ENCODE peak calls at places on chromosomes 13 and 19, in ten cellular contexts. One of them, this sample, is unnamed.

GRCh38 chr13:62483774-62484173 is 1068.1 kb upstream of the PCDH20 start:
- DNase-seq in psoas muscle: no peak
- DNase-seq in left ventricle myocardium inferior: no peak
- DNase-seq in upper lobe of left lung: no peak
- DNase-seq in thoracic aorta: no peak
- DNase-seq in naive thymus-derived CD4-positive, alpha-beta T cell: no peak
- DNase-seq in uterus: no peak
- DNase-seq in ascending aorta: no peak
- DNase-seq in breast epithelium: no peak
- DNase-seq in SJSA1: no peak
- DNase-seq in this sample: peak; percentile 10

GRCh38 chr19:7872306-7873204 is 1.6 kb downstream of the PRR36 start:
- DNase-seq in psoas muscle: no peak
- DNase-seq in left ventricle myocardium inferior: no peak
- DNase-seq in upper lobe of left lung: no peak
- DNase-seq in thoracic aorta: no peak
- DNase-seq in naive thymus-derived CD4-positive, alpha-beta T cell: no peak
- DNase-seq in uterus: no peak
- DNase-seq in ascending aorta: no peak
- DNase-seq in breast epithelium: no peak
- DNase-seq in SJSA1: no peak
- DNase-seq in this sample: no peak

GRCh38 chr19:31706131-31706530 is 356.9 kb upstream of the TSHZ3 start:
- DNase-seq in psoas muscle: no peak
- DNase-seq in left ventricle myocardium inferior: no peak
- DNase-seq in upper lobe of left lung: no peak
- DNase-seq in thoracic aorta: no peak
- DNase-seq in naive thymus-derived CD4-positive, alpha-beta T cell: no peak
- DNase-seq in uterus: no peak
- DNase-seq in ascending aorta: no peak
- DNase-seq in breast epithelium: no peak
- DNase-seq in SJSA1: no peak
- DNase-seq in this sample: no peak

GRCh38 chr13:102729560-102730275 is 34.9 kb upstream of the METTL21C start:
- DNase-seq in psoas muscle: no peak
- DNase-seq in left ventricle myocardium inferior: no peak
- DNase-seq in upper lobe of left lung: no peak
- DNase-seq in thoracic aorta: no peak
- DNase-seq in naive thymus-derived CD4-positive, alpha-beta T cell: no peak
- DNase-seq in uterus: no peak
- DNase-seq in ascending aorta: no peak
- DNase-seq in breast epithelium: no peak
- DNase-seq in SJSA1: peak; percentile 12
- DNase-seq in this sample: no peak

GRCh38 chr13:96762876-96763275 is 231.4 kb downstream of the OXGR1 start:
- DNase-seq in psoas muscle: no peak
- DNase-seq in left ventricle myocardium inferior: no peak
- DNase-seq in upper lobe of left lung: no peak
- DNase-seq in thoracic aorta: no peak
- DNase-seq in naive thymus-derived CD4-positive, alpha-beta T cell: no peak
- DNase-seq in uterus: no peak
- DNase-seq in ascending aorta: no peak
- DNase-seq in breast epithelium: no peak
- DNase-seq in SJSA1: no peak
- DNase-seq in this sample: no peak

GRCh38 chr19:29831041-29831548 is 19.3 kb downstream of the CCNE1 start:
- DNase-seq in psoas muscle: no peak
- DNase-seq in left ventricle myocardium inferior: no peak
- DNase-seq in upper lobe of left lung: no peak
- DNase-seq in thoracic aorta: no peak
- DNase-seq in naive thymus-derived CD4-positive, alpha-beta T cell: peak; percentile 88
- DNase-seq in uterus: no peak
- DNase-seq in ascending aorta: no peak
- DNase-seq in breast epithelium: no peak
- DNase-seq in SJSA1: no peak
- DNase-seq in this sample: no peak

GRCh38 chr13:107209811-107210210 is 641.9 kb upstream of the ARGLU1 start:
- DNase-seq in psoas muscle: no peak
- DNase-seq in left ventricle myocardium inferior: no peak
- DNase-seq in upper lobe of left lung: no peak
- DNase-seq in thoracic aorta: no peak
- DNase-seq in naive thymus-derived CD4-positive, alpha-beta T cell: no peak
- DNase-seq in uterus: no peak
- DNase-seq in ascending aorta: no peak
- DNase-seq in breast epithelium: no peak
- DNase-seq in SJSA1: no peak
- DNase-seq in this sample: no peak

GRCh38 chr13:46486270-46486669 is 66.7 kb upstream of the LRCH1 start:
- DNase-seq in psoas muscle: no peak
- DNase-seq in left ventricle myocardium inferior: no peak
- DNase-seq in upper lobe of left lung: no peak
- DNase-seq in thoracic aorta: no peak
- DNase-seq in naive thymus-derived CD4-positive, alpha-beta T cell: no peak
- DNase-seq in uterus: no peak
- DNase-seq in ascending aorta: no peak
- DNase-seq in breast epithelium: no peak
- DNase-seq in SJSA1: no peak
- DNase-seq in this sample: no peak

GRCh38 chr19:52640916-52641315 is 2.8 kb upstream of the ZNF83 start:
- DNase-seq in psoas muscle: no peak
- DNase-seq in left ventricle myocardium inferior: no peak
- DNase-seq in upper lobe of left lung: no peak
- DNase-seq in thoracic aorta: no peak
- DNase-seq in naive thymus-derived CD4-positive, alpha-beta T cell: no peak
- DNase-seq in uterus: no peak
- DNase-seq in ascending aorta: no peak
- DNase-seq in breast epithelium: no peak
- DNase-seq in SJSA1: no peak
- DNase-seq in this sample: peak; percentile 92

GRCh38 chr19:52635786-52636570 is 2.2 kb downstream of the ZNF83 start:
- DNase-seq in psoas muscle: no peak
- DNase-seq in left ventricle myocardium inferior: no peak
- DNase-seq in upper lobe of left lung: no peak
- DNase-seq in thoracic aorta: no peak
- DNase-seq in naive thymus-derived CD4-positive, alpha-beta T cell: no peak
- DNase-seq in uterus: no peak
- DNase-seq in ascending aorta: no peak
- DNase-seq in breast epithelium: no peak
- DNase-seq in SJSA1: no peak
- DNase-seq in this sample: no peak

GRCh38 chr19:52637718-52638585 is at the start of gene ZNF83:
- DNase-seq in psoas muscle: peak; percentile 96
- DNase-seq in left ventricle myocardium inferior: peak; percentile 97
- DNase-seq in upper lobe of left lung: peak; percentile 97
- DNase-seq in thoracic aorta: peak; percentile 98
- DNase-seq in naive thymus-derived CD4-positive, alpha-beta T cell: peak; percentile 93
- DNase-seq in uterus: peak; percentile 99
- DNase-seq in ascending aorta: peak; percentile 99
- DNase-seq in breast epithelium: peak; percentile 95
- DNase-seq in SJSA1: peak; percentile 90
- DNase-seq in this sample: peak; percentile 88

GRCh38 chr19:52638601-52639000 is 446 bp upstream of the ZNF83 start:
- DNase-seq in psoas muscle: peak; percentile 33
- DNase-seq in left ventricle myocardium inferior: peak; percentile 22
- DNase-seq in upper lobe of left lung: no peak
- DNase-seq in thoracic aorta: no peak
- DNase-seq in naive thymus-derived CD4-positive, alpha-beta T cell: no peak
- DNase-seq in uterus: peak; percentile 43
- DNase-seq in ascending aorta: peak; percentile 73
- DNase-seq in breast epithelium: peak; percentile 29
- DNase-seq in SJSA1: peak; percentile 69
- DNase-seq in this sample: no peak
- H3K27ac ChIP-seq in psoas muscle: no peak overlapping the region
- H3K27ac ChIP-seq in left ventricle myocardium inferior: peak overlapping the region; percentile 86
- H3K27ac ChIP-seq in upper lobe of left lung: peak overlapping the region; percentile 89
- H3K27ac ChIP-seq in thoracic aorta: peak overlapping the region; percentile 90
- H3K27ac ChIP-seq in naive thymus-derived CD4-positive, alpha-beta T cell: peak overlapping the region; percentile 99
- H3K27ac ChIP-seq in uterus: peak overlapping the region; percentile 83
- H3K27ac ChIP-seq in ascending aorta: peak overlapping the region; percentile 83
- H3K27ac ChIP-seq in breast epithelium: peak overlapping the region; percentile 80
- H3K27ac ChIP-seq in SJSA1: no peak overlapping the region
- H3K27ac ChIP-seq in this sample: no peak overlapping the region

GRCh38 chr19:13097331-13098258 is 5.1 kb downstream of the LYL1 start:
- DNase-seq in psoas muscle: peak; percentile 68
- DNase-seq in left ventricle myocardium inferior: no peak
- DNase-seq in upper lobe of left lung: peak; percentile 62
- DNase-seq in thoracic aorta: no peak
- DNase-seq in naive thymus-derived CD4-positive, alpha-beta T cell: no peak
- DNase-seq in uterus: peak; percentile 74
- DNase-seq in ascending aorta: peak; percentile 82
- DNase-seq in breast epithelium: no peak
- DNase-seq in SJSA1: no peak
- DNase-seq in this sample: no peak

GRCh38 chr19:13095393-13095784 is 7.3 kb downstream of the LYL1 start:
- DNase-seq in psoas muscle: no peak
- DNase-seq in left ventricle myocardium inferior: no peak
- DNase-seq in upper lobe of left lung: peak; percentile 44
- DNase-seq in thoracic aorta: no peak
- DNase-seq in naive thymus-derived CD4-positive, alpha-beta T cell: peak; percentile 39
- DNase-seq in uterus: no peak
- DNase-seq in ascending aorta: peak; percentile 63
- DNase-seq in breast epithelium: no peak
- DNase-seq in SJSA1: no peak
- DNase-seq in this sample: no peak

GRCh38 chr19:13094771-13095392 is 7.8 kb downstream of the LYL1 start:
- DNase-seq in psoas muscle: no peak
- DNase-seq in left ventricle myocardium inferior: no peak
- DNase-seq in upper lobe of left lung: no peak
- DNase-seq in thoracic aorta: no peak
- DNase-seq in naive thymus-derived CD4-positive, alpha-beta T cell: no peak
- DNase-seq in uterus: no peak
- DNase-seq in ascending aorta: peak; percentile 64
- DNase-seq in breast epithelium: no peak
- DNase-seq in SJSA1: no peak
- DNase-seq in this sample: peak; percentile 39

GRCh38 chr19:13096968-13097330 is 5.7 kb downstream of the LYL1 start:
- DNase-seq in psoas muscle: no peak
- DNase-seq in left ventricle myocardium inferior: no peak
- DNase-seq in upper lobe of left lung: no peak
- DNase-seq in thoracic aorta: no peak
- DNase-seq in naive thymus-derived CD4-positive, alpha-beta T cell: no peak
- DNase-seq in uterus: peak; percentile 40
- DNase-seq in ascending aorta: no peak
- DNase-seq in breast epithelium: no peak
- DNase-seq in SJSA1: no peak
- DNase-seq in this sample: no peak

DNA sequence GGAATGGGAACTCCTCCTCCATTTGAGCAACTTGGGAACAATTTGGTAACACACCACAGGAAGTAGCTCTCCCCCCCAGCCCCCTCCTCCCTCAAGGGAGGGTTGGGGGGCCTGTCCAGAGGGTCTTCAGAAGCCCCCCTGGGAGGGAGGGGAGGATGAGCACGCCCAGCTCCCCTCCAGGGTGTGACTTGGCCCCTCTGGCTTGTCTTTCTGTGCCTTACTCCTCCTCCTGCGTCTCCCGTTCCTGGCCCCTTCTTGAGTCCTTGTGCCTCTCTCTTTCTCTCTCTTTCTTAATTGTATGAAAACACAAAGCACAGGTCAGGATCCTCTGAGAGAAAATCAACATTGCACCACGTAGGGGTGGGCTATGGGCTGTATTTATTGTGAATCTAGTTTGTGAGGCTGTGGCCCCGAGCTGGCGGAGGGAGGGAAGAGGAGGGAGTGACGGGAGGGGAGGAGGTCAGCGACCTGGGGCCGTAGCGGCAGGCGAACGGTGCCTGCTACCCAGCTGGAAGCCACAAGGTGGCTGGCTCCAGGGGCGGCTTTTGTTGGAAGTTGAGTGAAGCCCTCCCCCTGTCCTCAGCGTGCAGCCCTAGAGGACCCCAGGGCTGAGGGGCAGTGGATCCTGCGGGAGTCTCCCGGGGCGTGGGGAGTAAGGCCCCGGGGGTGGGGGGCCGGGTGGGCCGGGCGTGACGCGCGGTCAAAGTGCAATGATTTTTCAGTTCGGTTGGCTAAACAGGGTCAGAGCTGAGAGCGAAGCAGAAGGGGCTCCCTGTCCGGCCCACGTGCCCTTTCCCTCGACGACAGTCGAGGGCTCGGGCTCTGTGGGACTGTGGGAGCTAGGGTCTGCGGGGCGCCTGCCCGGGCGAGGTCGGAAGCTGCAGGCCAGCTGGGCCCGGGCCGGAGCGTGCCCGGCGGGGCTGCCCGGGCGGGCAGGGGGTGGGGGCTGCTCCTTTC is 6.4 kb downstream of the LYL1 start:
- DNase-seq in psoas muscle: no peak
- DNase-seq in left ventricle myocardium inferior: no peak
- DNase-seq in upper lobe of left lung: peak; percentile 48
- DNase-seq in thoracic aorta: no peak
- DNase-seq in naive thymus-derived CD4-positive, alpha-beta T cell: no peak
- DNase-seq in uterus: peak; percentile 59
- DNase-seq in ascending aorta: peak; percentile 63
- DNase-seq in breast epithelium: no peak
- DNase-seq in SJSA1: no peak
- DNase-seq in this sample: peak; percentile 71
- H3K27ac ChIP-seq in psoas muscle: peak overlapping the region; percentile 30
- H3K27ac ChIP-seq in left ventricle myocardium inferior: peak overlapping the region; percentile 97
- H3K27ac ChIP-seq in upper lobe of left lung: peak overlapping the region; percentile 96
- H3K27ac ChIP-seq in thoracic aorta: peak overlapping the region; percentile 56
- H3K27ac ChIP-seq in naive thymus-derived CD4-positive, alpha-beta T cell: peak overlapping the region; percentile 42
- H3K27ac ChIP-seq in uterus: peak overlapping the region; percentile 87
- H3K27ac ChIP-seq in ascending aorta: peak overlapping the region; percentile 94
- H3K27ac ChIP-seq in breast epithelium: peak overlapping the region; percentile 6
- H3K27ac ChIP-seq in SJSA1: no peak overlapping the region
- H3K27ac ChIP-seq in this sample: peak overlapping the region; percentile 14

GRCh38 chr19:10769533-10770491 is 51.9 kb downstream of the DNM2 start:
- DNase-seq in psoas muscle: peak; percentile 70
- DNase-seq in left ventricle myocardium inferior: peak; percentile 80
- DNase-seq in upper lobe of left lung: peak; percentile 70
- DNase-seq in thoracic aorta: no peak
- DNase-seq in naive thymus-derived CD4-positive, alpha-beta T cell: peak; percentile 39
- DNase-seq in uterus: peak; percentile 50
- DNase-seq in ascending aorta: peak; percentile 73
- DNase-seq in breast epithelium: no peak
- DNase-seq in SJSA1: peak; percentile 10
- DNase-seq in this sample: peak; percentile 77
- H3K27ac ChIP-seq in psoas muscle: peak overlapping the region; percentile 74
- H3K27ac ChIP-seq in left ventricle myocardium inferior: peak overlapping the region; percentile 95
- H3K27ac ChIP-seq in upper lobe of left lung: peak overlapping the region; percentile 83
- H3K27ac ChIP-seq in thoracic aorta: peak overlapping the region; percentile 18
- H3K27ac ChIP-seq in naive thymus-derived CD4-positive, alpha-beta T cell: peak overlapping the region; percentile 29
- H3K27ac ChIP-seq in uterus: peak overlapping the region; percentile 73
- H3K27ac ChIP-seq in ascending aorta: peak overlapping the region; percentile 24
- H3K27ac ChIP-seq in breast epithelium: peak overlapping the region; percentile 40
- H3K27ac ChIP-seq in SJSA1: no peak overlapping the region
- H3K27ac ChIP-seq in this sample: peak overlapping the region; percentile 72

GRCh38 chr19:55493052-55493649 is 4.9 kb downstream of the SSC5D start:
- DNase-seq in psoas muscle: no peak
- DNase-seq in left ventricle myocardium inferior: no peak
- DNase-seq in upper lobe of left lung: no peak
- DNase-seq in thoracic aorta: no peak
- DNase-seq in naive thymus-derived CD4-positive, alpha-beta T cell: no peak
- DNase-seq in uterus: peak; percentile 77
- DNase-seq in ascending aorta: no peak
- DNase-seq in breast epithelium: no peak
- DNase-seq in SJSA1: no peak
- DNase-seq in this sample: no peak

GRCh38 chr19:55494172-55494761 is 6.0 kb downstream of the SSC5D start:
- DNase-seq in psoas muscle: peak; percentile 74
- DNase-seq in left ventricle myocardium inferior: peak; percentile 68
- DNase-seq in upper lobe of left lung: no peak
- DNase-seq in thoracic aorta: no peak
- DNase-seq in naive thymus-derived CD4-positive, alpha-beta T cell: no peak
- DNase-seq in uterus: peak; percentile 86
- DNase-seq in ascending aorta: no peak
- DNase-seq in breast epithelium: no peak
- DNase-seq in SJSA1: no peak
- DNase-seq in this sample: no peak

GRCh38 chr19:55492362-55492944 is 4.2 kb downstream of the SSC5D start:
- DNase-seq in psoas muscle: no peak
- DNase-seq in left ventricle myocardium inferior: no peak
- DNase-seq in upper lobe of left lung: no peak
- DNase-seq in thoracic aorta: no peak
- DNase-seq in naive thymus-derived CD4-positive, alpha-beta T cell: no peak
- DNase-seq in uterus: peak; percentile 54
- DNase-seq in ascending aorta: no peak
- DNase-seq in breast epithelium: no peak
- DNase-seq in SJSA1: no peak
- DNase-seq in this sample: no peak

GRCh38 chr19:55491546-55492360 is 3.5 kb downstream of the SSC5D start:
- DNase-seq in psoas muscle: no peak
- DNase-seq in left ventricle myocardium inferior: no peak
- DNase-seq in upper lobe of left lung: no peak
- DNase-seq in thoracic aorta: no peak
- DNase-seq in naive thymus-derived CD4-positive, alpha-beta T cell: no peak
- DNase-seq in uterus: peak; percentile 67
- DNase-seq in ascending aorta: no peak
- DNase-seq in breast epithelium: no peak
- DNase-seq in SJSA1: no peak
- DNase-seq in this sample: no peak

DNA sequence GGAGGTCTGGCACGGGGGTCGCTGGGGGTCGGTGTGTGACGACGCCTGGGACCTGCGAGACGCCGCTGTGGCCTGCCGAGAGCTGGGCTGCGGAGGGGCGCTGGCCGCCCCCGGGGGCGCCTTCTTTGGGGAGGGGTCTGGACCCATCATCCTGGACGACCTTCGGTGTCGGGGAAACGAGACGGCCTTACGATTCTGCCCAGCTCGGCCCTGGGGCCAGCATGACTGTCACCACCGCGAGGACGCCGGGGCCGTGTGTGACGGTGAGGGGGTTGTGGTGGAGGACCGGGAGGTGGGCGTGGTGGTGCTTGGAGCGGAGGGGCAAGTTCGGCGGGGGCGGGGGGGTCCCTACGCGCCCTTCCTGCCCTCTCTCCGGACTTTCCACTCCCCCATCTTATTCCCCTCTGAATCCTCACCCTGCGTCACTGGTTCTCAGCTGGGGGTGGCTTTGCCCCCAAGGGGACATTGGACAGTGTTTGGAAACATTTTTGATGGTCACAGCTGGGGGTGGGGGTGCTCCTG is 5.5 kb downstream of the SSC5D start:
- DNase-seq in psoas muscle: no peak
- DNase-seq in left ventricle myocardium inferior: no peak
- DNase-seq in upper lobe of left lung: no peak
- DNase-seq in thoracic aorta: no peak
- DNase-seq in naive thymus-derived CD4-positive, alpha-beta T cell: no peak
- DNase-seq in uterus: peak; percentile 43
- DNase-seq in ascending aorta: no peak
- DNase-seq in breast epithelium: no peak
- DNase-seq in SJSA1: no peak
- DNase-seq in this sample: no peak
- H3K27ac ChIP-seq in psoas muscle: peak overlapping the region; percentile 46
- H3K27ac ChIP-seq in left ventricle myocardium inferior: peak overlapping the region; percentile 90
- H3K27ac ChIP-seq in upper lobe of left lung: peak overlapping the region; percentile 58
- H3K27ac ChIP-seq in thoracic aorta: no peak overlapping the region
- H3K27ac ChIP-seq in naive thymus-derived CD4-positive, alpha-beta T cell: no peak overlapping the region
- H3K27ac ChIP-seq in uterus: peak overlapping the region; percentile 99
- H3K27ac ChIP-seq in ascending aorta: peak overlapping the region; percentile 57
- H3K27ac ChIP-seq in breast epithelium: peak overlapping the region; percentile 78
- H3K27ac ChIP-seq in SJSA1: no peak overlapping the region
- H3K27ac ChIP-seq in this sample: no peak overlapping the region

This sample was measured in WERI-Rb-1.